ENCODE peak calls at places on chromosomes 11 and 22, in seven cellular contexts. G is ovary; B is mucosa of descending colon; M is C1 segment of cervical spinal cord; Y is stimulated activated CD4-positive, alpha-beta T cell treated with anti-CD3 and anti-CD28 coated beads, Interleukin-1b, Interleukin-23, amount 100 ng/mL, for 24 hours; O is body of pancreas; H is nucleus accumbens. D is an unnamed sample.

GRCh38 chr11:47270331-47271271 is 668 bp downstream of the MADD start:
- DNase-seq in G (no peak), O (peak; percentile 50), B (peak; percentile 49), Y (no peak), H (no peak), M (no peak), D (no peak)

GRCh38 chr11:130181295-130182272 is 22.0 kb downstream of the ST14 start:
- DNase-seq in H (no peak), G (no peak), B (peak; percentile 73), Y (no peak), O (peak; percentile 85), M (no peak), D (no peak)

GRCh38 chr11:2512431-2513407 is 67.9 kb downstream of the KCNQ1 start:
- DNase-seq in M (no peak), Y (no peak), G (no peak), B (peak; percentile 22), O (peak; percentile 43), H (no peak), D (peak; percentile 10)

GRCh38 chr11:44566952-44567875 is 1.8 kb downstream of the CD82 start:
- DNase-seq in O (no peak), Y (no peak), M (no peak), G (no peak), B (no peak), H (no peak), D (no peak)

GRCh38 chr11:62710001-62710345 is 2.5 kb downstream of the GNG3 start:
- DNase-seq in G (no peak), Y (peak; percentile 9), H (no peak), B (no peak), O (no peak), M (no peak), D (no peak)

GRCh38 chr11:60786811-60787567 is 1.9 kb downstream of the MS4A10 start:
- DNase-seq in B (peak; percentile 61), O (peak; percentile 60), M (no peak), Y (no peak), H (no peak), G (peak; percentile 69), D (peak; percentile 61)

GRCh38 chr11:71358122-71358728 is 90.0 kb downstream of the DHCR7 start:
- DNase-seq in O (no peak), Y (no peak), M (no peak), G (no peak), B (no peak), H (no peak), D (no peak)

GRCh38 chr22:35894937-35895708 is 133.5 kb downstream of the RBFOX2 start:
- DNase-seq in M (no peak), O (no peak), H (no peak), Y (no peak), G (peak; percentile 55), B (no peak), D (peak; percentile 72)

GRCh38 chr22:38030311-38031133 is 26.7 kb upstream of the PICK1 start:
- DNase-seq in Y (no peak), O (no peak), B (peak; percentile 64), H (no peak), M (no peak), G (no peak), D (no peak)

GRCh38 chr22:43697894-43698293 is 114.2 kb downstream of the EFCAB6 start:
- DNase-seq in H (no peak), M (no peak), Y (no peak), B (no peak), G (no peak), O (no peak), D (no peak)

GRCh38 chr22:50274311-50274710 is 4.1 kb upstream of the MAPK11 start:
- DNase-seq in M (peak; percentile 48), O (peak; percentile 71), G (peak; percentile 68), Y (no peak), H (no peak), B (no peak), D (no peak)

GRCh38 chr22:46854125-46854870 is 91.8 kb downstream of the TBC1D22A start:
- DNase-seq in O (peak; percentile 75), H (no peak), B (no peak), G (no peak), Y (no peak), M (no peak), D (no peak)

GRCh38 chr11:2155511-2155910 is 5.5 kb downstream of the INS start:
- DNase-seq in G (no peak), H (no peak), M (no peak), O (no peak), B (no peak), Y (no peak), D (no peak)

GRCh38 chr11:60831143-60831500 is 10.8 kb upstream of the CCDC86 start:
- DNase-seq in M (peak; percentile 59), G (peak; percentile 86), O (peak; percentile 89), H (peak; percentile 20), Y (peak; percentile 64), B (peak; percentile 90), D (peak; percentile 77)

D was measured in uterus.